ENCODE peak calls at places on chromosomes 1 and 21, in eight cellular contexts. Y, X, M, W, P, A, L and E are unnamed samples.

GRCh38 chr21:44596068-44596725 is 3.9 kb upstream of the KRTAP10-6 start:
- DNase-seq in Y (no peak), X (no peak), M (no peak), W (no peak), P (no peak), A (no peak), L (peak), E (no peak)

GRCh38 chr1:214058071-214058470 is 70.3 kb downstream of the PROX1 start:
- DNase-seq in Y (no peak), X (no peak), M (no peak), W (no peak), P (no peak), A (no peak), L (no peak), E (no peak)

GRCh38 chr21:14947613-14948160 is 117.1 kb downstream of the NRIP1 start:
- DNase-seq in Y (no peak), X (no peak), M (no peak), W (no peak), P (no peak), A (no peak), L (no peak), E (no peak)

GRCh38 chr1:115284209-115284608 is 53.8 kb downstream of the NGF start:
- DNase-seq in Y (no peak), X (no peak), M (no peak), W (no peak), P (no peak), A (no peak), L (no peak), E (no peak)

GRCh38 chr1:4225091-4225490 is 325.0 kb upstream of the C1orf174 start:
- DNase-seq in Y (no peak), X (no peak), M (no peak), W (no peak), P (no peak), A (no peak), L (no peak), E (no peak)

GRCh38 chr1:46991083-46991923 is 32.2 kb upstream of the CYP4X1 start:
- DNase-seq in Y (no peak), X (no peak), M (peak), W (no peak), P (no peak), A (no peak), L (no peak), E (no peak)

GRCh38 chr1:35530168-35530567 is 27.0 kb downstream of the KIAA0319L start:
- DNase-seq in Y (no peak), X (no peak), M (no peak), W (no peak), P (no peak), A (no peak), L (no peak), E (no peak)

GRCh38 chr1:97252076-97252475 is 530.5 kb downstream of the PTBP2 start:
- DNase-seq in Y (peak), X (no peak), M (peak), W (no peak), P (no peak), A (no peak), L (peak), E (no peak)

GRCh38 chr1:155079487-155080249 is 1.0 kb downstream of the EFNA3 start:
- DNase-seq in Y (no peak), X (no peak), M (no peak), W (peak), P (no peak), A (no peak), L (no peak), E (no peak)

GRCh38 chr21:44568667-44569556 is 4.6 kb upstream of the KRTAP10-4 start:
- DNase-seq in Y (no peak), X (no peak), M (no peak), W (no peak), P (no peak), A (no peak), L (no peak), E (no peak)

GRCh38 chr1:85654066-85654782 is 54.0 kb downstream of the ZNHIT6 start:
- DNase-seq in Y (no peak), X (no peak), M (peak), W (no peak), P (no peak), A (no peak), L (peak), E (no peak)

GRCh38 chr1:192620096-192620495 is 15.9 kb upstream of the RGS13 start:
- DNase-seq in Y (no peak), X (no peak), M (no peak), W (no peak), P (no peak), A (no peak), L (peak), E (no peak)

GRCh38 chr1:92210701-92211100 is 7.0 kb upstream of the C1orf146 start:
- DNase-seq in Y (no peak), X (no peak), M (peak), W (no peak), P (no peak), A (no peak), L (no peak), E (no peak)

DNA sequence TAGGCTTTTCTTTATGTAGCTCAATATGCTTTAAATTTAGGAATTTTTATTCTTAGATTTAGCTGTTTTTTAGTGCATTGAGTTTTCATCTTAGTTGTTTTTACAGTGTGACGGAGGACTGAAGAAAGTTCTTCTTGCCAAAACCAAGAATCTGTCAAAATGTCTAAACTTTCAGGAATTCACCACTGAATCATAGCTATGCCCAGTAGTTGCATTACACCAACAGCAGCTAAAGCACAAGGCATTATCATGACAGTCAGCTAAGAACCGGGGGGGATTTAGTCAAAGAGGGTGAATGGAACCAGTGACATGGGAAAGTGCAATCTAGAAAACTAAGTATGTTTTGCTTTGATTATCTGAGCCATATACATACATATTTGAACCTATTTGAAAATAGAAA is 6.5 kb upstream of the C1orf146 start:
- DNase-seq in Y (no peak), X (no peak), M (peak), W (no peak), P (no peak), A (no peak), L (peak), E (no peak)
- TF ChIP-seq CTCF in Y (no peak), X (no peak), M (no peak), W (no peak), P (no peak), A (no peak), L (no peak), E (no peak)

DNA sequence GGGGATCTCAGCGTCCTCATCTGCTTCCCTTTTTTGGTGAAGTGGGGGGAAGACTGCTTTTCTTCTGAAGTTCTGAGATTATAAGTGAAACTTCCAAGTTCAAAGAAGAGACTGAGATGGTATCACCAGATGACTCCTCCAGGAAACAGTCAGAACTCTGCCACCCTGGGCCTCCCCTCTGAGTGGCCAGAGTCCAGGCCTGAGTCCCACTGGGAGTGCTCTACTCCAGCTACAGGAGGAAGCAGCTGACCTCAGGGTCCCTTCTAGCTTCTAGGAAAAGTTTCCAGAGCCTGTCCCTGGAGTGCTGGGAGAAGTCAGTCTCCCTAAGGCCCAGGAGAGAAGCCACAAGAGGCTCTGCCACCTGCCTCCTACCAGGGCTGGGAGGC is 104.7 kb downstream of the CASZ1 start:
- DNase-seq in Y (no peak), X (no peak), M (no peak), W (no peak), P (peak), A (no peak), L (peak), E (no peak)
- TF ChIP-seq CTCF in Y (no peak), X (no peak), M (no peak), W (no peak), P (no peak), A (no peak), L (no peak), E (no peak)

DNA sequence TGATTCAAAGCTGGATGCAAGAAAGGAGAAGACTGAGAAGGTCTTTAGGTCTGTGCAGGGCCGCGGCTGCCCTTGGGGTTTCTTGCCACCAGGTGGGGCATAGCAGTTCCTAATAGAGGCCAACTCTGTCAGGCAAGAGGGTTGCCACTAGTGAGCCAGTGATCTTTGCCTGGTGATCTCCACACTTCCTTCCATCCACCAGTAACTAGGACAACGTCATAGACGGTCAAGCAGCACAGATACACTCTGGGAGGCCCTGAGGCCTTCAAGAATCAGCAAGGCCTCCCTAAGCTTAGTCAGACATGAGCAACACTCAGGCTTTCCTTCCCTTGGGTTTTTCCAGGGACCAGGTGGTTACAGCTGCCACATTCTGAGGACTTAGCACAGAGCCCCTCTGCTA is 32.9 kb upstream of the ATP2B4 start:
- DNase-seq in Y (peak), X (no peak), M (no peak), W (no peak), P (peak), A (no peak), L (no peak), E (no peak)
- TF ChIP-seq CTCF in Y (peak), X (no peak), M (peak), W (peak), P (peak), A (no peak), L (peak), E (peak)

GRCh38 chr1:188719735-188720134 is 1757.9 kb downstream of the BRINP3 start:
- DNase-seq in Y (no peak), X (no peak), M (no peak), W (no peak), P (no peak), A (no peak), L (no peak), E (no peak)

GRCh38 chr1:188723332-188724020 is 1754.2 kb downstream of the BRINP3 start:
- DNase-seq in Y (no peak), X (no peak), M (peak), W (no peak), P (no peak), A (no peak), L (no peak), E (no peak)
- TF ChIP-seq CTCF in Y (no peak), X (no peak), M (no peak), W (no peak), P (no peak), A (no peak), L (no peak), E (no peak)

GRCh38 chr1:218660678-218661053 is 315.5 kb downstream of the TGFB2 start:
- DNase-seq in Y (no peak), X (no peak), M (peak), W (no peak), P (no peak), A (no peak), L (peak), E (no peak)

GRCh38 chr1:218659911-218660677 is 315.0 kb downstream of the TGFB2 start:
- DNase-seq in Y (no peak), X (no peak), M (no peak), W (no peak), P (no peak), A (no peak), L (peak), E (no peak)

GRCh38 chr1:218658899-218659298 is 313.8 kb downstream of the TGFB2 start:
- DNase-seq in Y (no peak), X (no peak), M (peak), W (no peak), P (no peak), A (no peak), L (peak), E (no peak)

GRCh38 chr1:218656301-218657037 is 311.3 kb downstream of the TGFB2 start:
- DNase-seq in Y (no peak), X (no peak), M (peak), W (no peak), P (no peak), A (no peak), L (peak), E (no peak)

GRCh38 chr1:218658294-218658693 is 313.2 kb downstream of the TGFB2 start:
- DNase-seq in Y (no peak), X (no peak), M (peak), W (no peak), P (no peak), A (no peak), L (no peak), E (no peak)
- TF ChIP-seq CTCF in Y (no peak), X (no peak), M (peak), W (no peak), P (no peak), A (no peak), L (no peak), E (no peak)

DNA sequence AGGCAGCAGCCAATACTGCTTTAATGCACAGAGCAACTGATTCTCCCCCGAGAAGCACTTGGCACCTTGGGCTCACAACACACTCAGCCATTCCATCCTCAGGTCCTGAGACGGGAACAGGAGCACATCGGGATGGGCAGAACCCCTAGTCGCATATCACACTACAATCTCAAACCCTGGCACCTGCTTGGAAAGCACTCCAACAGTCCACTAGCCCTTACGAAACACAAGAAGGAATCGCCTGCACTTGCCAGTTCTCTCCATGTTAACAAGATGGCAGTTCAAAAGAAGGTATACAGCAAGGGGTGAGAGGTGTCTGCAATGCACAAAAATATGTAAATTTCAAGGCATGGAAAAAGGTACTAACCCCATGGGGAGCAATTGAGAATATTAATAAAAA is 21.4 kb downstream of the JAK1 start:
- DNase-seq in Y (no peak), X (no peak), M (no peak), W (no peak), P (no peak), A (no peak), L (no peak), E (no peak)
- TF ChIP-seq CTCF in Y (no peak), X (no peak), M (no peak), W (no peak), P (no peak), A (no peak), L (no peak), E (no peak)